ENCODE peak calls at places on chromosomes 13 and 19, in six cellular contexts. One of them, this sample, is unnamed.
A peak's percentile ranks its signal among the peaks of the same experiment; 100 is the strongest.

GRCh38 chr19:57363734-57364181 is 407 bp downstream of the TRAPPC2B start:
- DNase-seq in NCI-H748 treated with DMSO at 0.1 percent for 48 hours: no peak
- DNase-seq in T-cell: no peak
- DNase-seq in stimulated activated CD4-positive, alpha-beta T cell treated with anti-CD3 and anti-CD28 coated beads, Interleukin-4, amount 100 ng/mL, for 24 hours: no peak
- DNase-seq in activated T-cell treated with anti-CD3 and anti-CD28 coated beads, Interleukin-2, amount 50 U/mL, for 72 hours: no peak
- DNase-seq in AG04449: no peak
- DNase-seq in this sample: peak; percentile 63

GRCh38 chr13:26895081-26895807 is 134.7 kb upstream of the GPR12 start:
- DNase-seq in stimulated activated CD4-positive, alpha-beta T cell treated with anti-CD3 and anti-CD28 coated beads, Interleukin-4, amount 100 ng/mL, for 24 hours: no peak
- DNase-seq in AG04449: no peak
- DNase-seq in T-cell: no peak
- DNase-seq in NCI-H748 treated with DMSO at 0.1 percent for 48 hours: no peak
- DNase-seq in activated T-cell treated with anti-CD3 and anti-CD28 coated beads, Interleukin-2, amount 50 U/mL, for 72 hours: no peak
- DNase-seq in this sample: peak; percentile 29

GRCh38 chr19:51372021-51372648 is 319 bp downstream of the NKG7 start:
- DNase-seq in stimulated activated CD4-positive, alpha-beta T cell treated with anti-CD3 and anti-CD28 coated beads, Interleukin-4, amount 100 ng/mL, for 24 hours: no peak
- DNase-seq in AG04449: no peak
- DNase-seq in T-cell: no peak
- DNase-seq in activated T-cell treated with anti-CD3 and anti-CD28 coated beads, Interleukin-2, amount 50 U/mL, for 72 hours: no peak
- DNase-seq in NCI-H748 treated with DMSO at 0.1 percent for 48 hours: no peak
- DNase-seq in this sample: no peak

GRCh38 chr13:112756967-112757758 is 67.3 kb downstream of the ATP11A start:
- DNase-seq in NCI-H748 treated with DMSO at 0.1 percent for 48 hours: peak; percentile 93
- DNase-seq in stimulated activated CD4-positive, alpha-beta T cell treated with anti-CD3 and anti-CD28 coated beads, Interleukin-4, amount 100 ng/mL, for 24 hours: no peak
- DNase-seq in activated T-cell treated with anti-CD3 and anti-CD28 coated beads, Interleukin-2, amount 50 U/mL, for 72 hours: no peak
- DNase-seq in T-cell: no peak
- DNase-seq in AG04449: no peak
- DNase-seq in this sample: no peak

GRCh38 chr13:33817513-33817842 is 471 bp upstream of the RFC3 start:
- DNase-seq in AG04449: no peak
- DNase-seq in stimulated activated CD4-positive, alpha-beta T cell treated with anti-CD3 and anti-CD28 coated beads, Interleukin-4, amount 100 ng/mL, for 24 hours: no peak
- DNase-seq in NCI-H748 treated with DMSO at 0.1 percent for 48 hours: peak; percentile 70
- DNase-seq in activated T-cell treated with anti-CD3 and anti-CD28 coated beads, Interleukin-2, amount 50 U/mL, for 72 hours: no peak
- DNase-seq in T-cell: no peak
- DNase-seq in this sample: no peak

GRCh38 chr19:50022823-50023222 is 2.3 kb downstream of the VRK3 start:
- DNase-seq in NCI-H748 treated with DMSO at 0.1 percent for 48 hours: no peak
- DNase-seq in activated T-cell treated with anti-CD3 and anti-CD28 coated beads, Interleukin-2, amount 50 U/mL, for 72 hours: no peak
- DNase-seq in stimulated activated CD4-positive, alpha-beta T cell treated with anti-CD3 and anti-CD28 coated beads, Interleukin-4, amount 100 ng/mL, for 24 hours: no peak
- DNase-seq in AG04449: no peak
- DNase-seq in T-cell: no peak
- DNase-seq in this sample: no peak

GRCh38 chr19:18109731-18110671 is 12.4 kb downstream of the MAST3 start:
- DNase-seq in T-cell: peak; percentile 36
- DNase-seq in stimulated activated CD4-positive, alpha-beta T cell treated with anti-CD3 and anti-CD28 coated beads, Interleukin-4, amount 100 ng/mL, for 24 hours: peak; percentile 52
- DNase-seq in AG04449: no peak
- DNase-seq in NCI-H748 treated with DMSO at 0.1 percent for 48 hours: peak; percentile 3
- DNase-seq in activated T-cell treated with anti-CD3 and anti-CD28 coated beads, Interleukin-2, amount 50 U/mL, for 72 hours: peak; percentile 62
- DNase-seq in this sample: peak; percentile 78

GRCh38 chr13:30569901-30570576 is 47.7 kb upstream of the USPL1 start:
- DNase-seq in NCI-H748 treated with DMSO at 0.1 percent for 48 hours: no peak
- DNase-seq in T-cell: no peak
- DNase-seq in stimulated activated CD4-positive, alpha-beta T cell treated with anti-CD3 and anti-CD28 coated beads, Interleukin-4, amount 100 ng/mL, for 24 hours: no peak
- DNase-seq in activated T-cell treated with anti-CD3 and anti-CD28 coated beads, Interleukin-2, amount 50 U/mL, for 72 hours: no peak
- DNase-seq in AG04449: peak; percentile 83
- DNase-seq in this sample: no peak

GRCh38 chr13:45162194-45162593 is 38.7 kb downstream of the KCTD4 start:
- DNase-seq in T-cell: no peak
- DNase-seq in NCI-H748 treated with DMSO at 0.1 percent for 48 hours: no peak
- DNase-seq in AG04449: no peak
- DNase-seq in stimulated activated CD4-positive, alpha-beta T cell treated with anti-CD3 and anti-CD28 coated beads, Interleukin-4, amount 100 ng/mL, for 24 hours: no peak
- DNase-seq in activated T-cell treated with anti-CD3 and anti-CD28 coated beads, Interleukin-2, amount 50 U/mL, for 72 hours: no peak
- DNase-seq in this sample: no peak

GRCh38 chr13:26589754-26590153 is 32.3 kb downstream of the WASF3 start:
- DNase-seq in NCI-H748 treated with DMSO at 0.1 percent for 48 hours: no peak
- DNase-seq in T-cell: no peak
- DNase-seq in activated T-cell treated with anti-CD3 and anti-CD28 coated beads, Interleukin-2, amount 50 U/mL, for 72 hours: no peak
- DNase-seq in AG04449: no peak
- DNase-seq in stimulated activated CD4-positive, alpha-beta T cell treated with anti-CD3 and anti-CD28 coated beads, Interleukin-4, amount 100 ng/mL, for 24 hours: no peak
- DNase-seq in this sample: no peak

GRCh38 chr19:33879818-33880575 is 83.3 kb downstream of the KCTD15 start:
- DNase-seq in AG04449: no peak
- DNase-seq in NCI-H748 treated with DMSO at 0.1 percent for 48 hours: no peak
- DNase-seq in T-cell: no peak
- DNase-seq in stimulated activated CD4-positive, alpha-beta T cell treated with anti-CD3 and anti-CD28 coated beads, Interleukin-4, amount 100 ng/mL, for 24 hours: no peak
- DNase-seq in activated T-cell treated with anti-CD3 and anti-CD28 coated beads, Interleukin-2, amount 50 U/mL, for 72 hours: no peak
- DNase-seq in this sample: no peak

This sample was measured in Karpas-422.